ENCODE peak calls at places on chromosomes 2 and 18, in five cellular contexts. T is NCI-H2107; W is lower lobe of right lung; Z is ELF-1; S is naive thymus-derived CD4-positive, alpha-beta T cell. F is an unnamed sample.

GRCh38 chr2:115196577-115196976 is 754.1 kb downstream of the DPP10 start:
- DNase-seq in Z (no peak), S (no peak), W (no peak), T (no peak), F (no peak)

GRCh38 chr2:218152172-218152571 is 14.6 kb downstream of the CXCR1 start:
- DNase-seq in T (no peak), Z (no peak), S (no peak), W (no peak), F (no peak)

GRCh38 chr2:167140767-167141166 is 252.5 kb downstream of the XIRP2 start:
- DNase-seq in Z (no peak), W (no peak), T (no peak), S (no peak), F (no peak)

GRCh38 chr2:196652869-196653268 is 13.4 kb downstream of the CCDC150 start:
- DNase-seq in T (no peak), S (no peak), Z (no peak), W (no peak), F (no peak)

GRCh38 chr2:203543898-203544328 is 8.8 kb upstream of the RAPH1 start:
- DNase-seq in W (no peak), T (no peak), Z (no peak), S (no peak), F (no peak)

GRCh38 chr2:9207641-9208301 is 1.2 kb downstream of the ASAP2 start:
- DNase-seq in Z (peak), T (no peak), S (no peak), W (peak), F (no peak)

GRCh38 chr18:77057043-77057442 is 75.5 kb downstream of the MBP start:
- DNase-seq in T (no peak), S (no peak), W (peak), Z (no peak), F (no peak)

GRCh38 chr2:206378835-206379234 is 64.5 kb upstream of the ADAM23 start:
- DNase-seq in W (no peak), S (no peak), T (no peak), Z (no peak), F (no peak)

GRCh38 chr2:10658914-10659257 is 30.9 kb downstream of the NOL10 start:
- DNase-seq in Z (no peak), S (no peak), W (no peak), T (no peak), F (no peak)

GRCh38 chr2:86052676-86053075 is 53.0 kb downstream of the POLR1A start:
- DNase-seq in W (no peak), T (no peak), S (no peak), Z (no peak), F (no peak)

GRCh38 chr2:174246944-174247381 is 1.4 kb downstream of the OLA1 start:
- DNase-seq in W (no peak), T (no peak), S (no peak), Z (peak), F (no peak)

GRCh38 chr18:12621737-12622306 is 36.1 kb downstream of the SPIRE1 start:
- DNase-seq in W (no peak), T (no peak), Z (no peak), S (no peak), F (no peak)

GRCh38 chr2:158412206-158412605 is 44.3 kb downstream of the CCDC148 start:
- DNase-seq in S (no peak), Z (no peak), T (no peak), W (no peak), F (no peak)

GRCh38 chr2:9280204-9280603 is 73.6 kb downstream of the ASAP2 start:
- DNase-seq in T (peak), S (no peak), W (no peak), Z (no peak), F (no peak)

GRCh38 chr2:202643012-202643858 is 8.5 kb downstream of the FAM117B start:
- DNase-seq in Z (no peak), W (no peak), T (no peak), S (peak), F (no peak)

GRCh38 chr2:188245230-188245629 is 46.4 kb upstream of the GULP1 start:
- DNase-seq in T (no peak), S (no peak), W (no peak), Z (no peak), F (no peak)

GRCh38 chr2:141522048-141522447 is 608.8 kb downstream of the LRP1B start:
- DNase-seq in T (no peak), W (no peak), Z (no peak), S (no peak), F (no peak)

F was measured in NCI-H1436 treated with DMSO at 0.1 percent for 48 hours.